ENCODE peak calls at places on chromosomes 3 and 15, in four cellular contexts. Y, D, P and U are unnamed samples.

GRCh38 chr3:178182337-178182761 is 353.9 kb upstream of the KCNMB2 start:
- DNase-seq in P (no peak), Y (no peak), D (no peak), U (no peak)

GRCh38 chr3:11363732-11364131 is 91.5 kb downstream of the ATG7 start:
- DNase-seq in Y (no peak), P (no peak), D (no peak), U (no peak)

GRCh38 chr15:37900286-37901221 is 33.9 kb upstream of the TMCO5A start:
- DNase-seq in P (no peak), D (no peak), Y (peak; percentile 1), U (no peak)

GRCh38 chr15:48607846-48608245 is 37.7 kb downstream of the FBN1 start:
- DNase-seq in Y (no peak), P (no peak), D (no peak), U (no peak)

GRCh38 chr3:81218023-81218422 is 543.4 kb downstream of the GBE1 start:
- DNase-seq in P (peak; percentile 23), Y (no peak), D (no peak), U (no peak)

GRCh38 chr15:84981711-84982300 is at the start of gene PDE8A:
- DNase-seq in P (no peak), D (peak; percentile 78), Y (peak; percentile 63), U (no peak)

GRCh38 chr15:59168536-59168935 is 38.1 kb upstream of the LDHAL6B start:
- DNase-seq in D (no peak), P (peak; percentile 39), Y (no peak), U (no peak)

GRCh38 chr3:143720381-143720780 is 127.9 kb downstream of the SLC9A9 start:
- DNase-seq in P (no peak), Y (no peak), D (no peak), U (no peak)

GRCh38 chr3:75294124-75294523 is 370.0 kb upstream of the FRG2C start:
- DNase-seq in P (peak; percentile 2), Y (peak; percentile 4), D (peak; percentile 13), U (no peak)

GRCh38 chr3:138381950-138382715 is 33.8 kb downstream of the MRAS start:
- DNase-seq in D (no peak), P (peak; percentile 49), Y (no peak), U (no peak)

GRCh38 chr15:101539492-101539891 is 50.0 kb upstream of the PCSK6 start:
- DNase-seq in P (no peak), D (no peak), Y (no peak), U (no peak)

GRCh38 chr15:83092309-83092976 is 15.0 kb upstream of the TM6SF1 start:
- DNase-seq in P (no peak), D (peak; percentile 52), Y (no peak), U (no peak)

GRCh38 chr3:157336252-157337009 is 100.2 kb upstream of the PTX3 start:
- DNase-seq in P (no peak), D (no peak), Y (no peak), U (no peak)

GRCh38 chr15:40759961-40760360 is 3.9 kb upstream of the GCHFR start:
- DNase-seq in P (no peak), D (no peak), Y (no peak), U (no peak)

GRCh38 chr15:99441427-99441766 is 124.4 kb upstream of the MEF2A start:
- DNase-seq in Y (no peak), P (no peak), D (no peak), U (no peak)

GRCh38 chr15:41944313-41944940 is 27.9 kb downstream of the EHD4 start:
- DNase-seq in P (peak; percentile 70), D (no peak), Y (no peak), U (no peak)

GRCh38 chr3:139935071-139935865 is at the start of gene CLSTN2:
- DNase-seq in Y (peak; percentile 24), D (no peak), P (no peak), U (no peak)

GRCh38 chr3:98779936-98780335 is 16.8 kb downstream of the ST3GAL6 start:
- DNase-seq in Y (no peak), P (peak; percentile 41), D (no peak), U (no peak)

GRCh38 chr15:67227431-67227830 is 27.0 kb downstream of the AAGAB start:
- DNase-seq in P (no peak), D (no peak), Y (no peak), U (no peak)

DNA sequence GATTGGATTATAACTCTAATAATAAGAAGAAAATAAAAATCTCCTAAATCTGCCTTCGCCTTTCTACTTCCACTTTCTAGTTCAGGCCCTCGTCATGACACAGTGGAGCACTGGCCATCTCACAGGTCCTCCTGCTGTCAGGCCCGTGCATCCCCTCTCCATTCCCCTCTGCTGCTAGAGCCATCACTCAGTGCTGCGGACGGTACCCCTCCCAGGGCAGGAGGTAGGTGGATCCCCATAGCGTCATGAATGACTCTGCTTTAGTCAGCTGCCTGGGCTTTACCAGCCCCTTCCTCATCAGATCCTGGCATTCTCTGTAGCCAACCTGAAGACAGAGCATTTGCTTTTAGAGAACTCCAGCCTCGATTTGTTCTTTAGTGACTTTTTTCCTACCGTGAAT is 12.0 kb upstream of the PPP1R2 start:
- DNase-seq in D (peak; percentile 19), P (no peak), Y (no peak), U (no peak)
- TF ChIP-seq POLR2AphosphoS2 in D (no peak), P (no peak), Y (no peak), U (no peak)

GRCh38 chr3:128551872-128552271 is 58.9 kb upstream of the GATA2 start:
- DNase-seq in Y (no peak), P (no peak), D (no peak), U (no peak)
- TF ChIP-seq POLR2AphosphoS2 in Y (no peak), P (no peak), D (no peak), U (no peak)

DNA sequence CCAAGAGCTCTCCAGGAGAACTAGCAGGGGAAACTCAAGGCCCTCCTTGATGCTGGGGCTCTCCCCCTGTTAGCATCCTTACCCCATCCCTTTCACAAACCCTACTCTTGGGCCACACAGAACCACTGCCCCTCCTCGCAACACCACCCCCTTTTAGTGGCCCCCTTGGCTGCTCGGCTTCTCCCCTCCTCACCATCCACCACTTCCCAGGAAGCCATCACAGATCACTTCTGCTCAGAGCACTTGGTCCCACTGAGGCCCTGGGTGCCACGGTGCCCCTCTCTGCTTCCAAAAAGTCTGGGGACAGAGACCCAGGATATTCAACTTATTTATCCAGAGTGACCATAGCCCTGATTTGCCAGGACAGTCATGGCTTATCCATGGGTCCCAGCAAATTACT is 2.4 kb downstream of the RHCG start:
- DNase-seq in D (no peak), P (no peak), Y (no peak), U (no peak)
- TF ChIP-seq POLR2AphosphoS2 in D (no peak), P (no peak), Y (no peak), U (no peak)

GRCh38 chr15:65633752-65634151 is 12.0 kb downstream of the SLC24A1 start:
- DNase-seq in D (no peak), P (no peak), Y (no peak), U (no peak)
- TF ChIP-seq POLR2AphosphoS2 in D (no peak), P (no peak), Y (no peak), U (no peak)